ENCODE peak calls at places on chromosomes 3 and 15, in nine cellular contexts. C, F, S, K, N, V, Q, T and O are unnamed samples.

GRCh38 chr3:124837730-124838186 is 49.4 kb downstream of the ITGB5 start:
- DNase-seq in C (peak), F (peak), S (peak), K (peak), N (peak), V (peak), Q (peak), T (no peak), O (no peak)

GRCh38 chr3:171328419-171329082 is 131.7 kb downstream of the TNIK start:
- DNase-seq in C (no peak), F (peak), S (no peak), K (no peak), N (no peak), V (no peak), Q (no peak), T (peak), O (peak)

GRCh38 chr15:64536244-64536836 is 76.0 kb downstream of the ZNF609 start:
- DNase-seq in C (peak), F (peak), S (peak), K (peak), N (no peak), V (peak), Q (no peak), T (no peak), O (no peak)

GRCh38 chr3:49813497-49814174 is at the start of gene UBA7:
- DNase-seq in C (peak), F (peak), S (no peak), K (no peak), N (peak), V (peak), Q (peak), T (no peak), O (peak)

GRCh38 chr3:134972836-134973455 is 177.9 kb downstream of the EPHB1 start:
- DNase-seq in C (no peak), F (no peak), S (no peak), K (no peak), N (no peak), V (no peak), Q (no peak), T (no peak), O (no peak)

GRCh38 chr3:72446406-72447058 is 401.7 kb downstream of the SHQ1 start:
- DNase-seq in C (peak), F (no peak), S (no peak), K (no peak), N (no peak), V (peak), Q (no peak), T (no peak), O (peak)

GRCh38 chr3:41000471-41000870 is 198.8 kb upstream of the CTNNB1 start:
- DNase-seq in C (no peak), F (no peak), S (no peak), K (no peak), N (no peak), V (no peak), Q (peak), T (no peak), O (no peak)

GRCh38 chr15:72199721-72200212 is 2.2 kb upstream of the GRAMD2A start:
- DNase-seq in C (peak), F (peak), S (no peak), K (peak), N (peak), V (peak), Q (peak), T (peak), O (peak)

GRCh38 chr15:68423359-68424028 is 8.5 kb downstream of the ITGA11 start:
- DNase-seq in C (no peak), F (no peak), S (no peak), K (no peak), N (no peak), V (no peak), Q (no peak), T (no peak), O (no peak)

GRCh38 chr15:88258021-88258641 is 1.6 kb upstream of the NTRK3 start:
- DNase-seq in C (no peak), F (no peak), S (no peak), K (peak), N (no peak), V (no peak), Q (peak), T (peak), O (no peak)
- TF ChIP-seq CTCF in C (peak), F (no peak), S (peak), K (peak), N (peak), V (no peak), Q (peak), T (peak), O (peak)

DNA sequence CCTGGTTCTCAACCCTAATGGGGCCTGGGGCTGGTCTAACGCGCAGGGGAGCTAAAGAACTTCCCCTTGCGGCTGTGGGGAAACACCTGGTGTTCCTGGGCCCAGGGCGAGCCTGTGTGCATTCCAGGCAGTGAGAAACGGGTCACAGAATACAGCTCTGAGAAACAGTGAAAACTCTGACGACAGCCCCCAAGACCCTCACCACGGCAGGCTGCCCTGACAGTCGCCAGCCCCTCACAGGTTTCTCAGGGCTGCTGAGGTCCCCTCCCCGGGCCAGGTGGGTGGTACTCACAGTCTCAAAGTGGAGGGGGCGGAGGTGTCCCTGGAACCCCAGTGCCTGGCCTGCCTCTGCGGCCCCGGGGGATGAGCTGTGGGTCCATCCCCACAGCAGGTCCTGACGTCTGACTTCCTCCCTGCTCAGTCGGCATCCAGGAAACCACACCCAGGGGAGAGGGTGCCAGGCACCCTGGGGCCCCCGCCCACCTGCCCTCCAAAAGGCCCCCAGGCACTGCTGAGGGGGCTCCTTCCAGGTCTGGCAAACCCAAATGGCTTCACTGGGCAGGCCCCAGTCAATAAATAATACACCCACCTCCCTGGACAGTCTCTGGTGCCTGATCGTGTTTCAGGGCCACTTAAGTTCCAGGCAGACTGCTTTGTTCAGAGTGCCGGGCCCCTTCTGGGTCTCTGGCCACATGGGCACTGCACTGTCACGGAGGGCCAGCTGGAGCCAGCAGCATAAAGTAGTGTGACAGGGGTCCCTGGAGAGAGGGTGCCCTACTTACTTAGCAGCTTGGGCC is 57.7 kb downstream of the IQSEC1 start:
- DNase-seq in C (no peak), F (peak), S (no peak), K (no peak), N (peak), V (no peak), Q (peak), T (peak), O (peak)
- H3K4me3 ChIP-seq in C (no peak), F (no peak), S (no peak), K (no peak), N (peak), V (no peak), Q (no peak), T (peak), O (peak)

DNA sequence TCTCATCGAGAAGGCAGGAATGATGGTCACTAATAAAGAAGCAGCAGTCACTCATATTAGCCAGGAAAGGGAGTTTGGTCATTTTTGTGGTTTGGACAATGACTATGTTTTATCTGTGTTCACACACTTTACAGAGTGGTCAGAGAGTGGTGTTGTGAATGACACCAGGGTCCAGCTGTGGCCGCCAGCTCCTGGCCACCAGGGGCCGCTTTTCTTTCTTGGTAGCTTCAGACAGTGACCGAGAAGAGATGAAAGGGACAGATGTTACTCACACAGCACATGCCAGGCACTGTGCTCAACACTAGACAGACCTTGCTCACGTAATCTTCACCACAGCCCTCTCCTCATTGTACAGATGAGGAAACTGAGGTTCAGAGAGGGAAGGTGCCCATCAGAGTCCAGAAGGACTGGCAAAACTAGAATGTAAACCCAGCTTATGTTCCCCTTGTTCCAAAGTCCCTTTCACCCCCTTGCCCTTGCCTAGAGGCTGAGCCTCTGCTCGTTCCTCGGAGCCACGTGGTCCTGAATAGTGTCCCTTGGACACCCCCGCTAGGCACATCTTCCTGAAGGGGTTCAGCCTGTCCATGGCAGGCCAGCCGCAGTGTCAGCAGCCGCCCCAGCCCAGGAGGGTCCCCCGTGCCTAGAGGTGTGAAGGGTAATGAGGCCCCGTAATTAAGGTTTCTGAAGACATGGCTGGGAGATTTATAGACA is 55.6 kb downstream of the CYP11A1 start:
- DNase-seq in C (no peak), F (peak), S (no peak), K (peak), N (no peak), V (peak), Q (no peak), T (no peak), O (peak)
- TF ChIP-seq CTCF in C (peak), F (peak), S (peak), K (peak), N (peak), V (peak), Q (peak), T (peak), O (peak)

DNA sequence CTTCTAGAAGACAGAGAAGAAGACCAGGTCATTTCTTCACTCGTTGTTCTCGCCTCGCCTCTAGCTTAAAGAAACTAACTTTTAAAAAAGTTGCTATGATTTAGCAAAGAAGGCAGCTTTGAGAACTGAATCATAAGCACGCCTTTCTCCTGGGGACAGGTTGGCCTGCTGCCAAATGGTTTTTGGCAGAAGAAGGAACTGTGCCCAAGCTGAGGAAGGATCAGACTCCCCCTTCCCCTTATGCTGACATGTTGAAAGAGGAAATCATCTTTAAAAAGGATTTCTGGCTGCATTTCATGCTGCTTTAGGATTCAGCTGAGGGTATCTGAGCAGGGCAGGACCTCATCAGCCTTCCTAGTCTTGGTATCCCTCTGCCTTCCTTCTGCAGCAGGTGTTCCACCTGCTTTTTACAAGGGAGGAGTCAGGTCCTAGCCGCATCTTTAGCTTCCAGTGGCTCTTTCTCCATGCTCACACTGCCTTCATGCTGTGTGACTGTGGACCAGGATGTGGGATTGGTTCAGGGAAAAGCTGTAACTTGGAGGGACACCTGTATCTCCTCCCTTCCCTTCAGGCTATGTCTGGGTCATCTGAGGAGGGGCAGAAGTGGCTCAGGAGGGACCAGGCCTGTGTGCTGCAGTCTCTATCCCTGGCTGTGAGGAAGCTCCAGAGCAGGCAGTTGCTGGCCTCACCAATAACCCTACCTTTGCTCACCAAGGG is 34.1 kb upstream of the HACD2 start:
- DNase-seq in C (peak), F (peak), S (peak), K (no peak), N (peak), V (peak), Q (peak), T (no peak), O (no peak)
- H3K4me3 ChIP-seq in C (no peak), F (no peak), S (no peak), K (no peak), N (peak), V (peak), Q (no peak), T (peak), O (no peak)

DNA sequence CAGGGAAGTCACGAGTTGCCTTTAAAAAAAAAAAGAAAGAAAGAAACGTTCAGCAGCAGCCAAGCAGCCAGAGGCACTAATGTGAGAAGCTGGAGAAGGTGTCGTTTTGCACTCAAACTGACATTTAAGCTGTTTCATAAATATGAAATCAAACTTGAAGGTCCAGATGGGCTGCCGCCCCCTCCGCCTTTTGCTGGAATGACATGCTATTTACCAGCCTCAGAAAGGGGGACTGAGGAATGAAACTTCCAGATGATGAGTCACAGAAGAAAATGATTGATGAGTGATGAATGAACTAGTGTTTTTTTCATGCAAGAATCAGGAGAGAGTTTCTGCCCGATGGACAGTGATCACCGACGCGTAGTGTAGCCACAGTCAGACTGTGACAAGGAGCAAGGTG is 396.8 kb downstream of the IGSF11 start:
- DNase-seq in C (no peak), F (no peak), S (no peak), K (no peak), N (no peak), V (no peak), Q (no peak), T (no peak), O (no peak)
- TF ChIP-seq CTCF in C (no peak), F (no peak), S (no peak), K (no peak), N (no peak), V (no peak), Q (no peak), T (no peak), O (no peak)

GRCh38 chr15:49063402-49064280 is 17.4 kb upstream of the SECISBP2L start:
- DNase-seq in C (no peak), F (no peak), S (no peak), K (no peak), N (no peak), V (no peak), Q (no peak), T (no peak), O (no peak)
- H3K4me3 ChIP-seq in C (no peak), F (no peak), S (no peak), K (no peak), N (no peak), V (no peak), Q (no peak), T (no peak), O (no peak)

GRCh38 chr3:182668974-182669373 is 124.3 kb upstream of the ATP11B start:
- DNase-seq in C (no peak), F (no peak), S (no peak), K (no peak), N (no peak), V (no peak), Q (no peak), T (no peak), O (no peak)
- TF ChIP-seq CTCF in C (no peak), F (no peak), S (no peak), K (no peak), N (no peak), V (no peak), Q (no peak), T (no peak), O (no peak)

GRCh38 chr15:55599384-55599783 is 11.2 kb upstream of the PYGO1 start:
- DNase-seq in C (no peak), F (no peak), S (no peak), K (no peak), N (no peak), V (no peak), Q (no peak), T (no peak), O (no peak)
- H3K4me3 ChIP-seq in C (no peak), F (no peak), S (no peak), K (no peak), N (no peak), V (no peak), Q (no peak), T (no peak), O (no peak)